ENCODE peak calls at places on chromosomes 2 and 18, in nine cellular contexts. One of them, this sample, is unnamed.

GRCh38 chr2:27212626-27213471 is 781 bp upstream of the SLC5A6 start:
- DNase-seq in GM12878: no peak
- DNase-seq in COR-L47: no peak
- DNase-seq in activated T-cell treated with anti-CD3 and anti-CD28 coated beads, Interleukin-2, amount 50 U/mL, for 4 hours: peak; percentile 15
- DNase-seq in Daoy: no peak
- DNase-seq in activated T-helper 1 cell treated with anti-CD3 and anti-CD28 coated beads, Interleukin-2, amount 50 U/mL, for 16 hours: no peak
- DNase-seq in activated CD8-positive, alpha-beta memory T cell treated with anti-CD3 and anti-CD28 coated beads for 48 hours: no peak
- DNase-seq in HuH-7.5: peak; percentile 33
- DNase-seq in stimulated activated CD4-positive, alpha-beta T cell treated with anti-CD3 and anti-CD28 coated beads, Interleukin-12 subunit alpha, Interleukin-12 subunit beta, amount 100 ng/mL, for 4 hours: no peak
- DNase-seq in this sample: no peak

GRCh38 chr2:229920011-229920781 is 1.6 kb downstream of the TRIP12 start:
- DNase-seq in GM12878: no peak
- DNase-seq in COR-L47: no peak
- DNase-seq in activated T-cell treated with anti-CD3 and anti-CD28 coated beads, Interleukin-2, amount 50 U/mL, for 4 hours: peak; percentile 11
- DNase-seq in Daoy: no peak
- DNase-seq in activated T-helper 1 cell treated with anti-CD3 and anti-CD28 coated beads, Interleukin-2, amount 50 U/mL, for 16 hours: no peak
- DNase-seq in activated CD8-positive, alpha-beta memory T cell treated with anti-CD3 and anti-CD28 coated beads for 48 hours: no peak
- DNase-seq in HuH-7.5: no peak
- DNase-seq in stimulated activated CD4-positive, alpha-beta T cell treated with anti-CD3 and anti-CD28 coated beads, Interleukin-12 subunit alpha, Interleukin-12 subunit beta, amount 100 ng/mL, for 4 hours: peak; percentile 12
- DNase-seq in this sample: no peak

GRCh38 chr2:128091691-128092050 is 671 bp downstream of the UGGT1 start:
- DNase-seq in GM12878: no peak
- DNase-seq in COR-L47: no peak
- DNase-seq in activated T-cell treated with anti-CD3 and anti-CD28 coated beads, Interleukin-2, amount 50 U/mL, for 4 hours: no peak
- DNase-seq in Daoy: no peak
- DNase-seq in activated T-helper 1 cell treated with anti-CD3 and anti-CD28 coated beads, Interleukin-2, amount 50 U/mL, for 16 hours: no peak
- DNase-seq in activated CD8-positive, alpha-beta memory T cell treated with anti-CD3 and anti-CD28 coated beads for 48 hours: no peak
- DNase-seq in HuH-7.5: no peak
- DNase-seq in stimulated activated CD4-positive, alpha-beta T cell treated with anti-CD3 and anti-CD28 coated beads, Interleukin-12 subunit alpha, Interleukin-12 subunit beta, amount 100 ng/mL, for 4 hours: no peak
- DNase-seq in this sample: no peak

GRCh38 chr18:58863539-58864145 is 1.0 kb upstream of the ZNF532 start:
- DNase-seq in GM12878: no peak
- DNase-seq in COR-L47: peak; percentile 63
- DNase-seq in activated T-cell treated with anti-CD3 and anti-CD28 coated beads, Interleukin-2, amount 50 U/mL, for 4 hours: peak; percentile 12
- DNase-seq in Daoy: peak; percentile 43
- DNase-seq in activated T-helper 1 cell treated with anti-CD3 and anti-CD28 coated beads, Interleukin-2, amount 50 U/mL, for 16 hours: no peak
- DNase-seq in activated CD8-positive, alpha-beta memory T cell treated with anti-CD3 and anti-CD28 coated beads for 48 hours: no peak
- DNase-seq in HuH-7.5: peak; percentile 65
- DNase-seq in stimulated activated CD4-positive, alpha-beta T cell treated with anti-CD3 and anti-CD28 coated beads, Interleukin-12 subunit alpha, Interleukin-12 subunit beta, amount 100 ng/mL, for 4 hours: peak; percentile 33
- DNase-seq in this sample: peak; percentile 37

GRCh38 chr2:1717129-1717528 is 27.2 kb downstream of the PXDN start:
- DNase-seq in GM12878: no peak
- DNase-seq in COR-L47: no peak
- DNase-seq in activated T-cell treated with anti-CD3 and anti-CD28 coated beads, Interleukin-2, amount 50 U/mL, for 4 hours: no peak
- DNase-seq in Daoy: peak; percentile 59
- DNase-seq in activated T-helper 1 cell treated with anti-CD3 and anti-CD28 coated beads, Interleukin-2, amount 50 U/mL, for 16 hours: no peak
- DNase-seq in activated CD8-positive, alpha-beta memory T cell treated with anti-CD3 and anti-CD28 coated beads for 48 hours: no peak
- DNase-seq in HuH-7.5: no peak
- DNase-seq in stimulated activated CD4-positive, alpha-beta T cell treated with anti-CD3 and anti-CD28 coated beads, Interleukin-12 subunit alpha, Interleukin-12 subunit beta, amount 100 ng/mL, for 4 hours: no peak
- DNase-seq in this sample: no peak

GRCh38 chr2:237060518-237061312 is 25.0 kb upstream of the COPS8 start:
- DNase-seq in GM12878: no peak
- DNase-seq in COR-L47: no peak
- DNase-seq in activated T-cell treated with anti-CD3 and anti-CD28 coated beads, Interleukin-2, amount 50 U/mL, for 4 hours: no peak
- DNase-seq in Daoy: peak; percentile 60
- DNase-seq in activated T-helper 1 cell treated with anti-CD3 and anti-CD28 coated beads, Interleukin-2, amount 50 U/mL, for 16 hours: no peak
- DNase-seq in activated CD8-positive, alpha-beta memory T cell treated with anti-CD3 and anti-CD28 coated beads for 48 hours: no peak
- DNase-seq in HuH-7.5: peak; percentile 43
- DNase-seq in stimulated activated CD4-positive, alpha-beta T cell treated with anti-CD3 and anti-CD28 coated beads, Interleukin-12 subunit alpha, Interleukin-12 subunit beta, amount 100 ng/mL, for 4 hours: no peak
- DNase-seq in this sample: peak; percentile 37

GRCh38 chr18:24011095-24011917 is 3.2 kb upstream of the TTC39C start:
- DNase-seq in GM12878: no peak
- DNase-seq in COR-L47: no peak
- DNase-seq in activated T-cell treated with anti-CD3 and anti-CD28 coated beads, Interleukin-2, amount 50 U/mL, for 4 hours: no peak
- DNase-seq in Daoy: no peak
- DNase-seq in activated T-helper 1 cell treated with anti-CD3 and anti-CD28 coated beads, Interleukin-2, amount 50 U/mL, for 16 hours: no peak
- DNase-seq in activated CD8-positive, alpha-beta memory T cell treated with anti-CD3 and anti-CD28 coated beads for 48 hours: no peak
- DNase-seq in HuH-7.5: no peak
- DNase-seq in stimulated activated CD4-positive, alpha-beta T cell treated with anti-CD3 and anti-CD28 coated beads, Interleukin-12 subunit alpha, Interleukin-12 subunit beta, amount 100 ng/mL, for 4 hours: no peak
- DNase-seq in this sample: no peak

GRCh38 chr18:71189581-71189980 is 900.7 kb downstream of the SOCS6 start:
- DNase-seq in GM12878: no peak
- DNase-seq in COR-L47: no peak
- DNase-seq in activated T-cell treated with anti-CD3 and anti-CD28 coated beads, Interleukin-2, amount 50 U/mL, for 4 hours: no peak
- DNase-seq in Daoy: no peak
- DNase-seq in activated T-helper 1 cell treated with anti-CD3 and anti-CD28 coated beads, Interleukin-2, amount 50 U/mL, for 16 hours: no peak
- DNase-seq in activated CD8-positive, alpha-beta memory T cell treated with anti-CD3 and anti-CD28 coated beads for 48 hours: no peak
- DNase-seq in HuH-7.5: no peak
- DNase-seq in stimulated activated CD4-positive, alpha-beta T cell treated with anti-CD3 and anti-CD28 coated beads, Interleukin-12 subunit alpha, Interleukin-12 subunit beta, amount 100 ng/mL, for 4 hours: no peak
- DNase-seq in this sample: no peak

GRCh38 chr2:48993576-48993975 is 160.7 kb downstream of the FSHR start:
- DNase-seq in GM12878: no peak
- DNase-seq in COR-L47: no peak
- DNase-seq in activated T-cell treated with anti-CD3 and anti-CD28 coated beads, Interleukin-2, amount 50 U/mL, for 4 hours: no peak
- DNase-seq in Daoy: no peak
- DNase-seq in activated T-helper 1 cell treated with anti-CD3 and anti-CD28 coated beads, Interleukin-2, amount 50 U/mL, for 16 hours: no peak
- DNase-seq in activated CD8-positive, alpha-beta memory T cell treated with anti-CD3 and anti-CD28 coated beads for 48 hours: no peak
- DNase-seq in HuH-7.5: no peak
- DNase-seq in stimulated activated CD4-positive, alpha-beta T cell treated with anti-CD3 and anti-CD28 coated beads, Interleukin-12 subunit alpha, Interleukin-12 subunit beta, amount 100 ng/mL, for 4 hours: no peak
- DNase-seq in this sample: no peak

GRCh38 chr2:191567229-191567628 is 110.7 kb upstream of the NABP1 start:
- DNase-seq in GM12878: no peak
- DNase-seq in COR-L47: no peak
- DNase-seq in activated T-cell treated with anti-CD3 and anti-CD28 coated beads, Interleukin-2, amount 50 U/mL, for 4 hours: no peak
- DNase-seq in Daoy: no peak
- DNase-seq in activated T-helper 1 cell treated with anti-CD3 and anti-CD28 coated beads, Interleukin-2, amount 50 U/mL, for 16 hours: no peak
- DNase-seq in activated CD8-positive, alpha-beta memory T cell treated with anti-CD3 and anti-CD28 coated beads for 48 hours: no peak
- DNase-seq in HuH-7.5: no peak
- DNase-seq in stimulated activated CD4-positive, alpha-beta T cell treated with anti-CD3 and anti-CD28 coated beads, Interleukin-12 subunit alpha, Interleukin-12 subunit beta, amount 100 ng/mL, for 4 hours: no peak
- DNase-seq in this sample: no peak

GRCh38 chr2:119598576-119598975 is 54.3 kb downstream of the CFAP221 start:
- DNase-seq in GM12878: no peak
- DNase-seq in COR-L47: peak; percentile 67
- DNase-seq in activated T-cell treated with anti-CD3 and anti-CD28 coated beads, Interleukin-2, amount 50 U/mL, for 4 hours: no peak
- DNase-seq in Daoy: no peak
- DNase-seq in activated T-helper 1 cell treated with anti-CD3 and anti-CD28 coated beads, Interleukin-2, amount 50 U/mL, for 16 hours: no peak
- DNase-seq in activated CD8-positive, alpha-beta memory T cell treated with anti-CD3 and anti-CD28 coated beads for 48 hours: no peak
- DNase-seq in HuH-7.5: no peak
- DNase-seq in stimulated activated CD4-positive, alpha-beta T cell treated with anti-CD3 and anti-CD28 coated beads, Interleukin-12 subunit alpha, Interleukin-12 subunit beta, amount 100 ng/mL, for 4 hours: no peak
- DNase-seq in this sample: no peak

GRCh38 chr18:21949326-21950015 is 208.9 kb downstream of the MIB1 start:
- DNase-seq in GM12878: no peak
- DNase-seq in COR-L47: no peak
- DNase-seq in activated T-cell treated with anti-CD3 and anti-CD28 coated beads, Interleukin-2, amount 50 U/mL, for 4 hours: no peak
- DNase-seq in Daoy: no peak
- DNase-seq in activated T-helper 1 cell treated with anti-CD3 and anti-CD28 coated beads, Interleukin-2, amount 50 U/mL, for 16 hours: no peak
- DNase-seq in activated CD8-positive, alpha-beta memory T cell treated with anti-CD3 and anti-CD28 coated beads for 48 hours: no peak
- DNase-seq in HuH-7.5: no peak
- DNase-seq in stimulated activated CD4-positive, alpha-beta T cell treated with anti-CD3 and anti-CD28 coated beads, Interleukin-12 subunit alpha, Interleukin-12 subunit beta, amount 100 ng/mL, for 4 hours: no peak
- DNase-seq in this sample: no peak

GRCh38 chr2:151033454-151034248 is 228.0 kb downstream of the RBM43 start:
- DNase-seq in GM12878: no peak
- DNase-seq in COR-L47: no peak
- DNase-seq in activated T-cell treated with anti-CD3 and anti-CD28 coated beads, Interleukin-2, amount 50 U/mL, for 4 hours: no peak
- DNase-seq in Daoy: no peak
- DNase-seq in activated T-helper 1 cell treated with anti-CD3 and anti-CD28 coated beads, Interleukin-2, amount 50 U/mL, for 16 hours: no peak
- DNase-seq in activated CD8-positive, alpha-beta memory T cell treated with anti-CD3 and anti-CD28 coated beads for 48 hours: no peak
- DNase-seq in HuH-7.5: no peak
- DNase-seq in stimulated activated CD4-positive, alpha-beta T cell treated with anti-CD3 and anti-CD28 coated beads, Interleukin-12 subunit alpha, Interleukin-12 subunit beta, amount 100 ng/mL, for 4 hours: no peak
- DNase-seq in this sample: no peak

GRCh38 chr2:186751078-186751477 is 57.2 kb downstream of the FAM171B start:
- DNase-seq in GM12878: no peak
- DNase-seq in COR-L47: no peak
- DNase-seq in activated T-cell treated with anti-CD3 and anti-CD28 coated beads, Interleukin-2, amount 50 U/mL, for 4 hours: no peak
- DNase-seq in Daoy: no peak
- DNase-seq in activated T-helper 1 cell treated with anti-CD3 and anti-CD28 coated beads, Interleukin-2, amount 50 U/mL, for 16 hours: no peak
- DNase-seq in activated CD8-positive, alpha-beta memory T cell treated with anti-CD3 and anti-CD28 coated beads for 48 hours: no peak
- DNase-seq in HuH-7.5: no peak
- DNase-seq in stimulated activated CD4-positive, alpha-beta T cell treated with anti-CD3 and anti-CD28 coated beads, Interleukin-12 subunit alpha, Interleukin-12 subunit beta, amount 100 ng/mL, for 4 hours: no peak
- DNase-seq in this sample: no peak

GRCh38 chr2:171523339-171523931 is 1.2 kb downstream of the CYBRD1 start:
- DNase-seq in GM12878: no peak
- DNase-seq in COR-L47: peak; percentile 29
- DNase-seq in activated T-cell treated with anti-CD3 and anti-CD28 coated beads, Interleukin-2, amount 50 U/mL, for 4 hours: no peak
- DNase-seq in Daoy: peak; percentile 69
- DNase-seq in activated T-helper 1 cell treated with anti-CD3 and anti-CD28 coated beads, Interleukin-2, amount 50 U/mL, for 16 hours: no peak
- DNase-seq in activated CD8-positive, alpha-beta memory T cell treated with anti-CD3 and anti-CD28 coated beads for 48 hours: no peak
- DNase-seq in HuH-7.5: peak; percentile 38
- DNase-seq in stimulated activated CD4-positive, alpha-beta T cell treated with anti-CD3 and anti-CD28 coated beads, Interleukin-12 subunit alpha, Interleukin-12 subunit beta, amount 100 ng/mL, for 4 hours: peak; percentile 6
- DNase-seq in this sample: peak; percentile 35

GRCh38 chr2:207768891-207769596 is 662 bp downstream of the FZD5 start:
- DNase-seq in GM12878: no peak
- DNase-seq in COR-L47: no peak
- DNase-seq in activated T-cell treated with anti-CD3 and anti-CD28 coated beads, Interleukin-2, amount 50 U/mL, for 4 hours: no peak
- DNase-seq in Daoy: peak; percentile 39
- DNase-seq in activated T-helper 1 cell treated with anti-CD3 and anti-CD28 coated beads, Interleukin-2, amount 50 U/mL, for 16 hours: no peak
- DNase-seq in activated CD8-positive, alpha-beta memory T cell treated with anti-CD3 and anti-CD28 coated beads for 48 hours: no peak
- DNase-seq in HuH-7.5: peak; percentile 56
- DNase-seq in stimulated activated CD4-positive, alpha-beta T cell treated with anti-CD3 and anti-CD28 coated beads, Interleukin-12 subunit alpha, Interleukin-12 subunit beta, amount 100 ng/mL, for 4 hours: peak; percentile 6
- DNase-seq in this sample: peak; percentile 71

GRCh38 chr2:206614825-206615224 is 27.5 kb upstream of the FAM237A start:
- DNase-seq in GM12878: no peak
- DNase-seq in COR-L47: no peak
- DNase-seq in activated T-cell treated with anti-CD3 and anti-CD28 coated beads, Interleukin-2, amount 50 U/mL, for 4 hours: no peak
- DNase-seq in Daoy: peak; percentile 73
- DNase-seq in activated T-helper 1 cell treated with anti-CD3 and anti-CD28 coated beads, Interleukin-2, amount 50 U/mL, for 16 hours: no peak
- DNase-seq in activated CD8-positive, alpha-beta memory T cell treated with anti-CD3 and anti-CD28 coated beads for 48 hours: no peak
- DNase-seq in HuH-7.5: no peak
- DNase-seq in stimulated activated CD4-positive, alpha-beta T cell treated with anti-CD3 and anti-CD28 coated beads, Interleukin-12 subunit alpha, Interleukin-12 subunit beta, amount 100 ng/mL, for 4 hours: no peak
- DNase-seq in this sample: peak; percentile 11

GRCh38 chr2:112541315-112542122 is 746 bp upstream of the POLR1B start:
- DNase-seq in GM12878: peak; percentile 5
- DNase-seq in COR-L47: peak; percentile 81
- DNase-seq in activated T-cell treated with anti-CD3 and anti-CD28 coated beads, Interleukin-2, amount 50 U/mL, for 4 hours: peak; percentile 54
- DNase-seq in Daoy: peak; percentile 76
- DNase-seq in activated T-helper 1 cell treated with anti-CD3 and anti-CD28 coated beads, Interleukin-2, amount 50 U/mL, for 16 hours: peak; percentile 47
- DNase-seq in activated CD8-positive, alpha-beta memory T cell treated with anti-CD3 and anti-CD28 coated beads for 48 hours: peak; percentile 47
- DNase-seq in HuH-7.5: peak; percentile 52
- DNase-seq in stimulated activated CD4-positive, alpha-beta T cell treated with anti-CD3 and anti-CD28 coated beads, Interleukin-12 subunit alpha, Interleukin-12 subunit beta, amount 100 ng/mL, for 4 hours: peak; percentile 66
- DNase-seq in this sample: peak; percentile 45

GRCh38 chr2:18991177-18992168 is 366.9 kb downstream of the OSR1 start:
- DNase-seq in GM12878: no peak
- DNase-seq in COR-L47: peak; percentile 84
- DNase-seq in activated T-cell treated with anti-CD3 and anti-CD28 coated beads, Interleukin-2, amount 50 U/mL, for 4 hours: no peak
- DNase-seq in Daoy: peak; percentile 29
- DNase-seq in activated T-helper 1 cell treated with anti-CD3 and anti-CD28 coated beads, Interleukin-2, amount 50 U/mL, for 16 hours: no peak
- DNase-seq in activated CD8-positive, alpha-beta memory T cell treated with anti-CD3 and anti-CD28 coated beads for 48 hours: no peak
- DNase-seq in HuH-7.5: no peak
- DNase-seq in stimulated activated CD4-positive, alpha-beta T cell treated with anti-CD3 and anti-CD28 coated beads, Interleukin-12 subunit alpha, Interleukin-12 subunit beta, amount 100 ng/mL, for 4 hours: no peak
- DNase-seq in this sample: no peak

GRCh38 chr18:33440384-33441043 is at the start of gene CCDC178:
- DNase-seq in GM12878: no peak
- DNase-seq in COR-L47: peak; percentile 59
- DNase-seq in activated T-cell treated with anti-CD3 and anti-CD28 coated beads, Interleukin-2, amount 50 U/mL, for 4 hours: no peak
- DNase-seq in Daoy: peak; percentile 29
- DNase-seq in activated T-helper 1 cell treated with anti-CD3 and anti-CD28 coated beads, Interleukin-2, amount 50 U/mL, for 16 hours: no peak
- DNase-seq in activated CD8-positive, alpha-beta memory T cell treated with anti-CD3 and anti-CD28 coated beads for 48 hours: no peak
- DNase-seq in HuH-7.5: peak; percentile 8
- DNase-seq in stimulated activated CD4-positive, alpha-beta T cell treated with anti-CD3 and anti-CD28 coated beads, Interleukin-12 subunit alpha, Interleukin-12 subunit beta, amount 100 ng/mL, for 4 hours: no peak
- DNase-seq in this sample: no peak

GRCh38 chr18:34514238-34514637 is 195.9 kb upstream of the DTNA start:
- DNase-seq in GM12878: no peak
- DNase-seq in COR-L47: no peak
- DNase-seq in activated T-cell treated with anti-CD3 and anti-CD28 coated beads, Interleukin-2, amount 50 U/mL, for 4 hours: no peak
- DNase-seq in Daoy: no peak
- DNase-seq in activated T-helper 1 cell treated with anti-CD3 and anti-CD28 coated beads, Interleukin-2, amount 50 U/mL, for 16 hours: no peak
- DNase-seq in activated CD8-positive, alpha-beta memory T cell treated with anti-CD3 and anti-CD28 coated beads for 48 hours: no peak
- DNase-seq in HuH-7.5: no peak
- DNase-seq in stimulated activated CD4-positive, alpha-beta T cell treated with anti-CD3 and anti-CD28 coated beads, Interleukin-12 subunit alpha, Interleukin-12 subunit beta, amount 100 ng/mL, for 4 hours: no peak
- DNase-seq in this sample: no peak

GRCh38 chr2:219204425-219205164 is 2.0 kb upstream of the ZFAND2B start:
- DNase-seq in GM12878: no peak
- DNase-seq in COR-L47: no peak
- DNase-seq in activated T-cell treated with anti-CD3 and anti-CD28 coated beads, Interleukin-2, amount 50 U/mL, for 4 hours: no peak
- DNase-seq in Daoy: no peak
- DNase-seq in activated T-helper 1 cell treated with anti-CD3 and anti-CD28 coated beads, Interleukin-2, amount 50 U/mL, for 16 hours: no peak
- DNase-seq in activated CD8-positive, alpha-beta memory T cell treated with anti-CD3 and anti-CD28 coated beads for 48 hours: no peak
- DNase-seq in HuH-7.5: no peak
- DNase-seq in stimulated activated CD4-positive, alpha-beta T cell treated with anti-CD3 and anti-CD28 coated beads, Interleukin-12 subunit alpha, Interleukin-12 subunit beta, amount 100 ng/mL, for 4 hours: no peak
- DNase-seq in this sample: no peak

GRCh38 chr2:113892004-113892740 is 2.3 kb downstream of the ACTR3 start:
- DNase-seq in GM12878: no peak
- DNase-seq in COR-L47: no peak
- DNase-seq in activated T-cell treated with anti-CD3 and anti-CD28 coated beads, Interleukin-2, amount 50 U/mL, for 4 hours: no peak
- DNase-seq in Daoy: no peak
- DNase-seq in activated T-helper 1 cell treated with anti-CD3 and anti-CD28 coated beads, Interleukin-2, amount 50 U/mL, for 16 hours: no peak
- DNase-seq in activated CD8-positive, alpha-beta memory T cell treated with anti-CD3 and anti-CD28 coated beads for 48 hours: no peak
- DNase-seq in HuH-7.5: no peak
- DNase-seq in stimulated activated CD4-positive, alpha-beta T cell treated with anti-CD3 and anti-CD28 coated beads, Interleukin-12 subunit alpha, Interleukin-12 subunit beta, amount 100 ng/mL, for 4 hours: no peak
- DNase-seq in this sample: no peak

GRCh38 chr2:73925853-73926492 is 707 bp upstream of the DGUOK start:
- DNase-seq in GM12878: no peak
- DNase-seq in COR-L47: peak; percentile 7
- DNase-seq in activated T-cell treated with anti-CD3 and anti-CD28 coated beads, Interleukin-2, amount 50 U/mL, for 4 hours: no peak
- DNase-seq in Daoy: no peak
- DNase-seq in activated T-helper 1 cell treated with anti-CD3 and anti-CD28 coated beads, Interleukin-2, amount 50 U/mL, for 16 hours: no peak
- DNase-seq in activated CD8-positive, alpha-beta memory T cell treated with anti-CD3 and anti-CD28 coated beads for 48 hours: no peak
- DNase-seq in HuH-7.5: no peak
- DNase-seq in stimulated activated CD4-positive, alpha-beta T cell treated with anti-CD3 and anti-CD28 coated beads, Interleukin-12 subunit alpha, Interleukin-12 subunit beta, amount 100 ng/mL, for 4 hours: no peak
- DNase-seq in this sample: no peak

GRCh38 chr2:159326569-159327255 is 40.2 kb upstream of the WDSUB1 start:
- DNase-seq in GM12878: no peak
- DNase-seq in COR-L47: no peak
- DNase-seq in activated T-cell treated with anti-CD3 and anti-CD28 coated beads, Interleukin-2, amount 50 U/mL, for 4 hours: no peak
- DNase-seq in Daoy: no peak
- DNase-seq in activated T-helper 1 cell treated with anti-CD3 and anti-CD28 coated beads, Interleukin-2, amount 50 U/mL, for 16 hours: no peak
- DNase-seq in activated CD8-positive, alpha-beta memory T cell treated with anti-CD3 and anti-CD28 coated beads for 48 hours: no peak
- DNase-seq in HuH-7.5: peak; percentile 12
- DNase-seq in stimulated activated CD4-positive, alpha-beta T cell treated with anti-CD3 and anti-CD28 coated beads, Interleukin-12 subunit alpha, Interleukin-12 subunit beta, amount 100 ng/mL, for 4 hours: no peak
- DNase-seq in this sample: no peak

This sample was measured in 8988T.